ENCODE peak calls at places on chromosomes 5 and 9, in four cellular contexts. One of them, this sample, is unnamed.

GRCh38 chr5:76332620-76333170 is 70.4 kb upstream of the IQGAP2 start:
- DNase-seq in IMR-90: no peak
- DNase-seq in SK-N-SH: no peak
- DNase-seq in GM12878: no peak
- DNase-seq in this sample: no peak

GRCh38 chr5:154566146-154566680 is 88.2 kb upstream of the HAND1 start:
- DNase-seq in IMR-90: no peak
- DNase-seq in SK-N-SH: no peak
- DNase-seq in GM12878: no peak
- DNase-seq in this sample: no peak

GRCh38 chr5:12003680-12004079 is 99.4 kb upstream of the CTNND2 start:
- DNase-seq in IMR-90: no peak
- DNase-seq in SK-N-SH: no peak
- DNase-seq in GM12878: no peak
- DNase-seq in this sample: no peak

GRCh38 chr5:71697967-71698366 is 21.1 kb upstream of the CARTPT start:
- DNase-seq in IMR-90: no peak
- DNase-seq in SK-N-SH: no peak
- DNase-seq in GM12878: no peak
- DNase-seq in this sample: no peak

GRCh38 chr5:17443333-17444125 is 54.5 kb upstream of the TAF11L2 start:
- DNase-seq in IMR-90: no peak
- DNase-seq in SK-N-SH: no peak
- DNase-seq in GM12878: no peak
- DNase-seq in this sample: no peak

GRCh38 chr5:96114736-96115466 is 153.2 kb upstream of the ELL2 start:
- DNase-seq in IMR-90: peak
- DNase-seq in SK-N-SH: no peak
- DNase-seq in GM12878: no peak
- DNase-seq in this sample: no peak

GRCh38 chr5:2258861-2259260 is 376.1 kb upstream of the IRX4 start:
- DNase-seq in IMR-90: no peak
- DNase-seq in SK-N-SH: no peak
- DNase-seq in GM12878: no peak
- DNase-seq in this sample: no peak

GRCh38 chr9:82488702-82489578 is 500.4 kb downstream of the SPATA31D1 start:
- DNase-seq in IMR-90: peak
- DNase-seq in SK-N-SH: peak
- DNase-seq in GM12878: no peak
- DNase-seq in this sample: no peak

GRCh38 chr9:131738838-131739191 is 1.1 kb downstream of the RAPGEF1 start:
- DNase-seq in IMR-90: no peak
- DNase-seq in SK-N-SH: no peak
- DNase-seq in GM12878: no peak
- DNase-seq in this sample: no peak

GRCh38 chr9:129412814-129413536 is 207.9 kb downstream of the C9orf50 start:
- DNase-seq in IMR-90: peak
- DNase-seq in SK-N-SH: peak
- DNase-seq in GM12878: no peak
- DNase-seq in this sample: peak

GRCh38 chr5:94613583-94613982 is 4.8 kb downstream of the KIAA0825 start:
- DNase-seq in IMR-90: peak
- DNase-seq in SK-N-SH: peak
- DNase-seq in GM12878: no peak
- DNase-seq in this sample: peak

GRCh38 chr5:104513194-104513602 is 950.6 kb upstream of the NUDT12 start:
- DNase-seq in IMR-90: peak
- DNase-seq in SK-N-SH: no peak
- DNase-seq in GM12878: no peak
- DNase-seq in this sample: no peak

GRCh38 chr9:17135578-17135904 is 701 bp downstream of the CNTLN start:
- DNase-seq in IMR-90: no peak
- DNase-seq in SK-N-SH: no peak
- DNase-seq in GM12878: no peak
- DNase-seq in this sample: no peak

GRCh38 chr9:103242025-103242424 is 246.9 kb downstream of the CYLC2 start:
- DNase-seq in IMR-90: no peak
- DNase-seq in SK-N-SH: peak
- DNase-seq in GM12878: no peak
- DNase-seq in this sample: no peak

GRCh38 chr9:15299374-15299939 is 7.6 kb downstream of the TTC39B start:
- DNase-seq in IMR-90: no peak
- DNase-seq in SK-N-SH: no peak
- DNase-seq in GM12878: peak
- DNase-seq in this sample: no peak

GRCh38 chr5:170704417-170705195 is 78.9 kb upstream of the GABRP start:
- DNase-seq in IMR-90: no peak
- DNase-seq in SK-N-SH: no peak
- DNase-seq in GM12878: no peak
- DNase-seq in this sample: no peak

GRCh38 chr5:93717162-93717561 is 24.2 kb downstream of the POU5F2 start:
- DNase-seq in IMR-90: peak
- DNase-seq in SK-N-SH: no peak
- DNase-seq in GM12878: no peak
- DNase-seq in this sample: peak

GRCh38 chr5:128084228-128085167 is 932 bp downstream of the SLC12A2 start:
- DNase-seq in IMR-90: peak
- DNase-seq in SK-N-SH: peak
- DNase-seq in GM12878: no peak
- DNase-seq in this sample: no peak

GRCh38 chr5:180847053-180847452 is 14.0 kb downstream of the ZFP62 start:
- DNase-seq in IMR-90: no peak
- DNase-seq in SK-N-SH: no peak
- DNase-seq in GM12878: no peak
- DNase-seq in this sample: no peak

GRCh38 chr5:21212026-21212425 is 1224.0 kb upstream of the CDH18 start:
- DNase-seq in IMR-90: no peak
- DNase-seq in SK-N-SH: no peak
- DNase-seq in GM12878: no peak
- DNase-seq in this sample: no peak

GRCh38 chr5:74478328-74478727 is 162.2 kb downstream of the ENC1 start:
- DNase-seq in IMR-90: no peak
- DNase-seq in SK-N-SH: no peak
- DNase-seq in GM12878: no peak
- DNase-seq in this sample: no peak

GRCh38 chr9:101398930-101399640 is 434 bp downstream of the ZNF189 start:
- DNase-seq in IMR-90: no peak
- DNase-seq in SK-N-SH: no peak
- DNase-seq in GM12878: no peak
- DNase-seq in this sample: peak

GRCh38 chr5:73826761-73827450 is 200.9 kb downstream of the ARHGEF28 start:
- DNase-seq in IMR-90: peak
- DNase-seq in SK-N-SH: no peak
- DNase-seq in GM12878: no peak
- DNase-seq in this sample: peak

GRCh38 chr5:168165221-168165965 is 126.1 kb upstream of the WWC1 start:
- DNase-seq in IMR-90: no peak
- DNase-seq in SK-N-SH: no peak
- DNase-seq in GM12878: no peak
- DNase-seq in this sample: no peak

GRCh38 chr9:90830977-90831376 is 29.4 kb downstream of the SYK start:
- DNase-seq in IMR-90: no peak
- DNase-seq in SK-N-SH: no peak
- DNase-seq in GM12878: peak
- DNase-seq in this sample: no peak

GRCh38 chr5:145778144-145778900 is 56.8 kb downstream of the PRELID2 start:
- DNase-seq in IMR-90: no peak
- DNase-seq in SK-N-SH: no peak
- DNase-seq in GM12878: no peak
- DNase-seq in this sample: no peak

GRCh38 chr5:175873090-175873454 is 1.7 kb downstream of the CPLX2 start:
- DNase-seq in IMR-90: no peak
- DNase-seq in SK-N-SH: peak
- DNase-seq in GM12878: no peak
- DNase-seq in this sample: peak

GRCh38 chr5:94111209-94112004 is 370.0 kb upstream of the POU5F2 start:
- DNase-seq in IMR-90: peak
- DNase-seq in SK-N-SH: peak
- DNase-seq in GM12878: peak
- DNase-seq in this sample: peak

DNA sequence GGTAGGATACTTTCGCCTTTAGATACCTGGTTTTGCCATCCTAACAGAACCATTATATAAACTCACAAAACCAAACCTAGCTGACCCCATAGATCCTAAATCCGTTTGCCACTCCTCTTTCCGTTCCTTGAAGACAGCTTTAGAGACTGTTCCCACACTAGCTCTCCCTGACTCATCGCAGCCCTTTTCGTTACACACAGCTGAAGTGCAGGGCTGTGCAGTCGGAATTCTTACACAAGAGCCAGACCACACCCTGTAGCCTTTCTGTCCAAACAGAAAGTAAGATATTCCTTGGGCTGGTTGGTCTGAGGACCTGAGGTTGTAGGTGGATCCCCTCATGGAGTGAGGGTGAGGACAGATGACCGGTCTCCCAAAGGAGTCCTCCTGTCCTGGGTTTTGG is 56.7 kb upstream of the NAA35 start:
- DNase-seq in IMR-90: no peak
- DNase-seq in SK-N-SH: no peak
- DNase-seq in GM12878: no peak
- DNase-seq in this sample: peak
- TF ChIP-seq RCOR1 in IMR-90: no peak
- TF ChIP-seq RCOR1 in SK-N-SH: no peak
- TF ChIP-seq RCOR1 in GM12878: no peak
- TF ChIP-seq RCOR1 in this sample: no peak

GRCh38 chr5:109329296-109330252 is 80.2 kb downstream of the PJA2 start:
- DNase-seq in IMR-90: peak
- DNase-seq in SK-N-SH: no peak
- DNase-seq in GM12878: no peak
- DNase-seq in this sample: no peak
- TF ChIP-seq RCOR1 in IMR-90: no peak
- TF ChIP-seq RCOR1 in SK-N-SH: no peak
- TF ChIP-seq RCOR1 in GM12878: no peak
- TF ChIP-seq RCOR1 in this sample: no peak

GRCh38 chr5:101948615-101949014 is 347.5 kb downstream of the SLCO4C1 start:
- DNase-seq in IMR-90: no peak
- DNase-seq in SK-N-SH: no peak
- DNase-seq in GM12878: no peak
- DNase-seq in this sample: no peak

GRCh38 chr5:101942321-101942882 is 353.7 kb downstream of the SLCO4C1 start:
- DNase-seq in IMR-90: no peak
- DNase-seq in SK-N-SH: peak
- DNase-seq in GM12878: no peak
- DNase-seq in this sample: peak

DNA sequence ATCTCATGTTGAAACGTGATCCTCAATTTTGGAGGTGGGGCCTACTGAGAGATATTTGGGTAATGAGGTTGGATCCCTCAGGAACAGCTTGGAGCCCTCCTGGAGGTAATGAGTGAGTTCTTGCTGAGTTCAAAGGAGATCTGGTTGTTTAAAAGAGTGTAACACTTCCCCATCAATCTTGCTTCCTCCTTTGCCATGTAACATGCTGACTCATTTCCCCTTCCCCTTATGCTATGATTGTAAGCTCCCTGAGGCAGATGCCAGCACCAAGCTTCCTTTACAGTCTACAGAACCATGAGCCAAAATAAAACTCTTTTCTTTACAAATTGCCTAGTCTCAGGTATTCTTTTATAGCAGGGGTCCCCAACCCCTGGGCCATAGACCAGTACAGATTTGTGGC is 352.3 kb downstream of the SLCO4C1 start:
- DNase-seq in IMR-90: no peak
- DNase-seq in SK-N-SH: no peak
- DNase-seq in GM12878: no peak
- DNase-seq in this sample: no peak
- TF ChIP-seq RCOR1 in IMR-90: no peak
- TF ChIP-seq RCOR1 in SK-N-SH: no peak
- TF ChIP-seq RCOR1 in GM12878: no peak
- TF ChIP-seq RCOR1 in this sample: no peak

GRCh38 chr9:122402403-122403268 is 31.8 kb downstream of the PTGS1 start:
- DNase-seq in IMR-90: peak
- DNase-seq in SK-N-SH: no peak
- DNase-seq in GM12878: no peak
- DNase-seq in this sample: peak
- TF ChIP-seq RCOR1 in IMR-90: no peak
- TF ChIP-seq RCOR1 in SK-N-SH: no peak
- TF ChIP-seq RCOR1 in GM12878: no peak
- TF ChIP-seq RCOR1 in this sample: no peak

This sample was measured in A549.